ENCODE peak calls at places on chromosome 3, in nine cellular contexts. A is amniotic stem cell, N is NCI-H1417, S is Karpas-422, V is GM03348, G is heart right ventricle, L is pancreas, P is stromal cell of bone marrow, Z is GM13976. U is an unnamed sample.

GRCh38 chr3:184874709-184875644 is 63.0 kb downstream of the VPS8 start:
- DNase-seq in L (peak; percentile 7), G (no peak), Z (peak; percentile 36), S (peak; percentile 82), A (no peak), P (peak; percentile 4), V (peak; percentile 39), N (peak; percentile 71), U (no peak)

GRCh38 chr3:98900265-98901031 is 1.0 kb downstream of the DCBLD2 start:
- DNase-seq in S (no peak), L (no peak), V (no peak), G (no peak), A (no peak), P (no peak), Z (no peak), N (peak; percentile 74), U (no peak)

GRCh38 chr3:43468141-43468540 is 153.7 kb downstream of the ANO10 start:
- DNase-seq in S (no peak), N (no peak), P (no peak), Z (no peak), A (no peak), G (no peak), V (no peak), L (no peak), U (no peak)

GRCh38 chr3:85360742-85361387 is 402.1 kb downstream of the CADM2 start:
- DNase-seq in P (peak; percentile 1), S (peak; percentile 62), Z (peak; percentile 18), N (peak; percentile 74), A (no peak), L (peak; percentile 36), V (no peak), G (no peak), U (no peak)

GRCh38 chr3:126753191-126754160 is 49.4 kb downstream of the CHCHD6 start:
- DNase-seq in N (no peak), G (no peak), L (no peak), Z (no peak), S (no peak), A (peak; percentile 15), P (no peak), V (no peak), U (no peak)

GRCh38 chr3:118792191-118792590 is 242.5 kb downstream of the IGSF11 start:
- DNase-seq in P (no peak), A (no peak), Z (no peak), L (no peak), S (peak; percentile 62), N (no peak), G (no peak), V (no peak), U (no peak)

GRCh38 chr3:82567029-82567600 is 805.7 kb upstream of the GBE1 start:
- DNase-seq in L (no peak), G (no peak), Z (no peak), S (no peak), N (no peak), V (no peak), A (no peak), P (no peak), U (no peak)

GRCh38 chr3:56800373-56801150 is 1.2 kb downstream of the ARHGEF3 start:
- DNase-seq in S (no peak), N (no peak), P (no peak), G (no peak), A (no peak), Z (peak; percentile 50), L (peak; percentile 33), V (no peak), U (no peak)

GRCh38 chr3:64945171-64945684 is 257.4 kb upstream of the ADAMTS9 start:
- DNase-seq in G (no peak), L (no peak), S (no peak), V (no peak), N (peak; percentile 86), A (no peak), P (no peak), Z (no peak), U (no peak)

GRCh38 chr3:181487236-181487978 is 224.3 kb upstream of the SOX2 start:
- DNase-seq in Z (no peak), S (no peak), L (no peak), G (no peak), V (no peak), A (no peak), P (no peak), N (peak; percentile 91), U (no peak)

GRCh38 chr3:64457811-64458210 is 230.0 kb downstream of the ADAMTS9 start:
- DNase-seq in V (no peak), N (no peak), G (no peak), L (no peak), Z (no peak), A (no peak), P (no peak), S (no peak), U (no peak)

GRCh38 chr3:123547881-123548534 is 36.8 kb downstream of the HACD2 start:
- DNase-seq in P (no peak), Z (no peak), L (no peak), N (no peak), G (peak; percentile 18), A (no peak), V (no peak), S (no peak), U (no peak)

GRCh38 chr3:8492744-8493511 is 8.7 kb upstream of the LMCD1 start:
- DNase-seq in P (no peak), A (no peak), S (no peak), V (no peak), Z (no peak), L (no peak), G (no peak), N (peak; percentile 36), U (no peak)

GRCh38 chr3:172694526-172694925 is 16.3 kb downstream of the NCEH1 start:
- DNase-seq in A (no peak), Z (no peak), L (no peak), G (no peak), N (no peak), S (no peak), P (no peak), V (no peak), U (no peak)

GRCh38 chr3:58414538-58415197 is 19.0 kb downstream of the PDHB start:
- DNase-seq in G (peak; percentile 38), V (peak; percentile 75), A (peak; percentile 22), P (peak; percentile 58), Z (peak; percentile 51), S (peak; percentile 85), L (peak; percentile 61), N (peak; percentile 69), U (no peak)

GRCh38 chr3:127002195-127003174 is 19.6 kb downstream of the PLXNA1 start:
- DNase-seq in G (peak; percentile 88), A (peak; percentile 85), S (no peak), P (peak; percentile 85), N (no peak), Z (no peak), V (peak; percentile 98), L (peak; percentile 68), U (peak; percentile 86)

GRCh38 chr3:61194892-61195538 is 56.2 kb downstream of the FHIT start:
- DNase-seq in G (no peak), N (no peak), L (no peak), A (no peak), V (no peak), S (no peak), P (no peak), Z (no peak), U (no peak)

GRCh38 chr3:71133874-71134273 is 449.7 kb downstream of the FOXP1 start:
- DNase-seq in A (no peak), G (no peak), S (no peak), N (peak; percentile 44), L (no peak), P (no peak), Z (no peak), V (no peak), U (no peak)

GRCh38 chr3:12138044-12138443 is 20.7 kb downstream of the TIMP4 start:
- DNase-seq in V (peak; percentile 31), P (no peak), A (no peak), S (peak; percentile 67), Z (no peak), N (peak; percentile 7), G (peak; percentile 32), L (peak; percentile 21), U (no peak)

GRCh38 chr3:19254189-19254588 is 105.9 kb downstream of the KCNH8 start:
- DNase-seq in G (no peak), N (no peak), S (no peak), V (no peak), L (no peak), P (no peak), A (no peak), Z (no peak), U (no peak)

GRCh38 chr3:73144276-73144675 is 82.8 kb downstream of the EBLN2 start:
- DNase-seq in S (no peak), A (no peak), Z (no peak), G (peak; percentile 30), N (no peak), P (no peak), L (no peak), V (no peak), U (no peak)

GRCh38 chr3:179148446-179149238 is 485 bp downstream of the PIK3CA start:
- DNase-seq in P (peak; percentile 13), A (no peak), Z (peak; percentile 51), G (peak; percentile 59), L (peak; percentile 55), S (peak; percentile 69), V (peak; percentile 71), N (peak; percentile 86), U (no peak)

GRCh38 chr3:144470646-144471045 is 499.0 kb downstream of the DIPK2A start:
- DNase-seq in V (no peak), N (no peak), S (no peak), L (no peak), P (no peak), Z (no peak), G (no peak), A (no peak), U (no peak)

GRCh38 chr3:32018723-32019564 is 37.4 kb downstream of the ZNF860 start:
- DNase-seq in A (no peak), G (no peak), P (peak; percentile 38), L (no peak), Z (peak; percentile 44), N (peak; percentile 37), V (peak; percentile 75), S (peak; percentile 70), U (peak; percentile 24)

GRCh38 chr3:117871934-117872333 is 1162.4 kb downstream of the TUSC7 start:
- DNase-seq in L (no peak), P (no peak), V (no peak), N (no peak), S (no peak), G (no peak), Z (no peak), A (no peak), U (no peak)

GRCh38 chr3:112097378-112097777 is 11.2 kb downstream of the C3orf52 start:
- DNase-seq in L (peak; percentile 85), A (peak; percentile 97), Z (no peak), P (peak; percentile 98), S (no peak), V (peak; percentile 83), G (no peak), N (peak; percentile 55), U (peak; percentile 88)

GRCh38 chr3:151203053-151203420 is at the start of gene GPR171:
- DNase-seq in P (no peak), N (no peak), G (no peak), S (no peak), A (no peak), L (no peak), Z (peak; percentile 45), V (no peak), U (no peak)

GRCh38 chr3:41026394-41027177 is 172.7 kb upstream of the CTNNB1 start:
- DNase-seq in Z (no peak), G (peak; percentile 53), A (no peak), N (no peak), V (no peak), P (peak; percentile 78), L (peak; percentile 24), S (no peak), U (no peak)

GRCh38 chr3:182937293-182938051 is 42.9 kb downstream of the DCUN1D1 start:
- DNase-seq in N (peak; percentile 29), V (no peak), Z (no peak), A (no peak), L (no peak), P (no peak), S (peak; percentile 74), G (no peak), U (no peak)

GRCh38 chr3:115804722-115805121 is 181.4 kb downstream of the GAP43 start:
- DNase-seq in G (no peak), Z (no peak), V (peak; percentile 73), A (peak; percentile 51), L (no peak), N (no peak), P (peak; percentile 90), S (no peak), U (peak; percentile 60)